ENCODE peak calls at places on chromosome 11, in four cellular contexts. W is HTR-8/SVneo, B is dermis blood vessel endothelial cell, V is IMR-90. E is an unnamed sample.

GRCh38 chr11:118918686-118919280 is 6.9 kb downstream of the BCL9L start:
- DNase-seq in W (no peak), V (peak; percentile 43), B (peak; percentile 47), E (peak; percentile 68)

GRCh38 chr11:69352715-69353325 is 58.9 kb downstream of the MYEOV start:
- DNase-seq in V (peak; percentile 99), W (peak; percentile 30), B (peak; percentile 96), E (peak; percentile 95)

GRCh38 chr11:92453055-92453454 is 228.4 kb downstream of the FAT3 start:
- DNase-seq in W (peak; percentile 22), B (no peak), V (peak; percentile 78), E (peak; percentile 61)

GRCh38 chr11:91219501-91219900 is 996.7 kb upstream of the CHORDC1 start:
- DNase-seq in V (peak; percentile 20), W (no peak), B (no peak), E (no peak)

GRCh38 chr11:2445107-2445947 is 519 bp downstream of the KCNQ1 start:
- DNase-seq in V (no peak), W (no peak), B (no peak), E (no peak)

GRCh38 chr11:66317322-66317765 is 500 bp upstream of the CD248 start:
- DNase-seq in V (peak; percentile 68), B (peak; percentile 10), W (no peak), E (peak; percentile 83)

GRCh38 chr11:29324328-29324727 is 692.5 kb downstream of the KCNA4 start:
- DNase-seq in B (peak; percentile 23), W (no peak), V (no peak), E (no peak)

GRCh38 chr11:12768731-12769673 is 94.8 kb downstream of the TEAD1 start:
- DNase-seq in B (peak; percentile 33), W (no peak), V (no peak), E (no peak)